ENCODE peak calls at places on chromosomes 13 and 19, in ten cellular contexts. One of them, this sample, is unnamed.

GRCh38 chr19:38250821-38251563 is 5.2 kb downstream of the PPP1R14A start:
- DNase-seq in stimulated activated CD8-positive, alpha-beta memory T cell treated with anti-CD3 and anti-CD28 coated beads, Interleukin-2, amount 100 ng/mL, for 1 hour: no peak
- DNase-seq in C1 segment of cervical spinal cord: no peak
- DNase-seq in activated naive CD4-positive, alpha-beta T cell: no peak
- DNase-seq in T-cell: no peak
- DNase-seq in NCI-H2171: peak
- DNase-seq in mesenteric fat pad: no peak
- DNase-seq in fibroblast of lung: peak
- DNase-seq in COR-L47: no peak
- DNase-seq in pons: peak
- DNase-seq in this sample: no peak

GRCh38 chr19:42028304-42029216 is 34.5 kb upstream of the ATP1A3 start:
- DNase-seq in stimulated activated CD8-positive, alpha-beta memory T cell treated with anti-CD3 and anti-CD28 coated beads, Interleukin-2, amount 100 ng/mL, for 1 hour: no peak
- DNase-seq in C1 segment of cervical spinal cord: no peak
- DNase-seq in activated naive CD4-positive, alpha-beta T cell: no peak
- DNase-seq in T-cell: no peak
- DNase-seq in NCI-H2171: no peak
- DNase-seq in mesenteric fat pad: no peak
- DNase-seq in fibroblast of lung: no peak
- DNase-seq in COR-L47: no peak
- DNase-seq in pons: no peak
- DNase-seq in this sample: no peak

GRCh38 chr13:79128158-79128557 is 277.9 kb downstream of the RBM26 start:
- DNase-seq in stimulated activated CD8-positive, alpha-beta memory T cell treated with anti-CD3 and anti-CD28 coated beads, Interleukin-2, amount 100 ng/mL, for 1 hour: no peak
- DNase-seq in C1 segment of cervical spinal cord: no peak
- DNase-seq in activated naive CD4-positive, alpha-beta T cell: no peak
- DNase-seq in T-cell: no peak
- DNase-seq in NCI-H2171: no peak
- DNase-seq in mesenteric fat pad: no peak
- DNase-seq in fibroblast of lung: peak
- DNase-seq in COR-L47: no peak
- DNase-seq in pons: no peak
- DNase-seq in this sample: peak

GRCh38 chr13:113785051-113786010 is 26.3 kb downstream of the TMEM255B start:
- DNase-seq in stimulated activated CD8-positive, alpha-beta memory T cell treated with anti-CD3 and anti-CD28 coated beads, Interleukin-2, amount 100 ng/mL, for 1 hour: no peak
- DNase-seq in C1 segment of cervical spinal cord: no peak
- DNase-seq in activated naive CD4-positive, alpha-beta T cell: no peak
- DNase-seq in T-cell: no peak
- DNase-seq in NCI-H2171: no peak
- DNase-seq in mesenteric fat pad: peak
- DNase-seq in fibroblast of lung: peak
- DNase-seq in COR-L47: peak
- DNase-seq in pons: no peak
- DNase-seq in this sample: peak

GRCh38 chr13:43170497-43170896 is 147.1 kb downstream of the DNAJC15 start:
- DNase-seq in stimulated activated CD8-positive, alpha-beta memory T cell treated with anti-CD3 and anti-CD28 coated beads, Interleukin-2, amount 100 ng/mL, for 1 hour: no peak
- DNase-seq in C1 segment of cervical spinal cord: no peak
- DNase-seq in activated naive CD4-positive, alpha-beta T cell: no peak
- DNase-seq in T-cell: no peak
- DNase-seq in NCI-H2171: no peak
- DNase-seq in mesenteric fat pad: no peak
- DNase-seq in fibroblast of lung: no peak
- DNase-seq in COR-L47: no peak
- DNase-seq in pons: no peak
- DNase-seq in this sample: no peak

GRCh38 chr19:48417436-48417835 is 24.0 kb downstream of the GRIN2D start:
- DNase-seq in stimulated activated CD8-positive, alpha-beta memory T cell treated with anti-CD3 and anti-CD28 coated beads, Interleukin-2, amount 100 ng/mL, for 1 hour: no peak
- DNase-seq in C1 segment of cervical spinal cord: no peak
- DNase-seq in activated naive CD4-positive, alpha-beta T cell: no peak
- DNase-seq in T-cell: no peak
- DNase-seq in NCI-H2171: no peak
- DNase-seq in mesenteric fat pad: no peak
- DNase-seq in fibroblast of lung: no peak
- DNase-seq in COR-L47: no peak
- DNase-seq in pons: no peak
- DNase-seq in this sample: no peak

GRCh38 chr13:45162821-45163220 is 38.0 kb downstream of the KCTD4 start:
- DNase-seq in stimulated activated CD8-positive, alpha-beta memory T cell treated with anti-CD3 and anti-CD28 coated beads, Interleukin-2, amount 100 ng/mL, for 1 hour: no peak
- DNase-seq in C1 segment of cervical spinal cord: no peak
- DNase-seq in activated naive CD4-positive, alpha-beta T cell: no peak
- DNase-seq in T-cell: no peak
- DNase-seq in NCI-H2171: no peak
- DNase-seq in mesenteric fat pad: no peak
- DNase-seq in fibroblast of lung: peak
- DNase-seq in COR-L47: no peak
- DNase-seq in pons: no peak
- DNase-seq in this sample: peak

GRCh38 chr19:42286349-42287016 is 15.4 kb upstream of the PRR19 start:
- DNase-seq in stimulated activated CD8-positive, alpha-beta memory T cell treated with anti-CD3 and anti-CD28 coated beads, Interleukin-2, amount 100 ng/mL, for 1 hour: no peak
- DNase-seq in C1 segment of cervical spinal cord: no peak
- DNase-seq in activated naive CD4-positive, alpha-beta T cell: no peak
- DNase-seq in T-cell: no peak
- DNase-seq in NCI-H2171: no peak
- DNase-seq in mesenteric fat pad: no peak
- DNase-seq in fibroblast of lung: peak
- DNase-seq in COR-L47: no peak
- DNase-seq in pons: no peak
- DNase-seq in this sample: no peak

GRCh38 chr19:54160948-54161347 is 1.4 kb upstream of the LENG1 start:
- DNase-seq in stimulated activated CD8-positive, alpha-beta memory T cell treated with anti-CD3 and anti-CD28 coated beads, Interleukin-2, amount 100 ng/mL, for 1 hour: no peak
- DNase-seq in C1 segment of cervical spinal cord: no peak
- DNase-seq in activated naive CD4-positive, alpha-beta T cell: no peak
- DNase-seq in T-cell: no peak
- DNase-seq in NCI-H2171: no peak
- DNase-seq in mesenteric fat pad: no peak
- DNase-seq in fibroblast of lung: no peak
- DNase-seq in COR-L47: no peak
- DNase-seq in pons: no peak
- DNase-seq in this sample: no peak

GRCh38 chr19:31548941-31549340 is 199.7 kb upstream of the TSHZ3 start:
- DNase-seq in stimulated activated CD8-positive, alpha-beta memory T cell treated with anti-CD3 and anti-CD28 coated beads, Interleukin-2, amount 100 ng/mL, for 1 hour: no peak
- DNase-seq in C1 segment of cervical spinal cord: no peak
- DNase-seq in activated naive CD4-positive, alpha-beta T cell: no peak
- DNase-seq in T-cell: no peak
- DNase-seq in NCI-H2171: no peak
- DNase-seq in mesenteric fat pad: no peak
- DNase-seq in fibroblast of lung: peak
- DNase-seq in COR-L47: no peak
- DNase-seq in pons: peak
- DNase-seq in this sample: no peak

GRCh38 chr13:60463787-60464186 is 66.8 kb downstream of the TDRD3 start:
- DNase-seq in stimulated activated CD8-positive, alpha-beta memory T cell treated with anti-CD3 and anti-CD28 coated beads, Interleukin-2, amount 100 ng/mL, for 1 hour: no peak
- DNase-seq in C1 segment of cervical spinal cord: no peak
- DNase-seq in activated naive CD4-positive, alpha-beta T cell: no peak
- DNase-seq in T-cell: no peak
- DNase-seq in NCI-H2171: no peak
- DNase-seq in mesenteric fat pad: no peak
- DNase-seq in fibroblast of lung: no peak
- DNase-seq in COR-L47: no peak
- DNase-seq in pons: no peak
- DNase-seq in this sample: no peak

GRCh38 chr13:34467450-34468083 is 474.5 kb upstream of the NBEA start:
- DNase-seq in stimulated activated CD8-positive, alpha-beta memory T cell treated with anti-CD3 and anti-CD28 coated beads, Interleukin-2, amount 100 ng/mL, for 1 hour: no peak
- DNase-seq in C1 segment of cervical spinal cord: no peak
- DNase-seq in activated naive CD4-positive, alpha-beta T cell: no peak
- DNase-seq in T-cell: no peak
- DNase-seq in NCI-H2171: no peak
- DNase-seq in mesenteric fat pad: no peak
- DNase-seq in fibroblast of lung: no peak
- DNase-seq in COR-L47: no peak
- DNase-seq in pons: no peak
- DNase-seq in this sample: no peak

GRCh38 chr13:29484236-29484635 is 111.3 kb downstream of the SLC7A1 start:
- DNase-seq in stimulated activated CD8-positive, alpha-beta memory T cell treated with anti-CD3 and anti-CD28 coated beads, Interleukin-2, amount 100 ng/mL, for 1 hour: no peak
- DNase-seq in C1 segment of cervical spinal cord: no peak
- DNase-seq in activated naive CD4-positive, alpha-beta T cell: no peak
- DNase-seq in T-cell: no peak
- DNase-seq in NCI-H2171: no peak
- DNase-seq in mesenteric fat pad: peak
- DNase-seq in fibroblast of lung: no peak
- DNase-seq in COR-L47: no peak
- DNase-seq in pons: no peak
- DNase-seq in this sample: no peak

GRCh38 chr13:27835799-27836198 is 43.5 kb downstream of the GSX1 start:
- DNase-seq in stimulated activated CD8-positive, alpha-beta memory T cell treated with anti-CD3 and anti-CD28 coated beads, Interleukin-2, amount 100 ng/mL, for 1 hour: no peak
- DNase-seq in C1 segment of cervical spinal cord: no peak
- DNase-seq in activated naive CD4-positive, alpha-beta T cell: no peak
- DNase-seq in T-cell: no peak
- DNase-seq in NCI-H2171: no peak
- DNase-seq in mesenteric fat pad: no peak
- DNase-seq in fibroblast of lung: no peak
- DNase-seq in COR-L47: no peak
- DNase-seq in pons: no peak
- DNase-seq in this sample: no peak

GRCh38 chr19:30084390-30084819 is 142.4 kb downstream of the URI1 start:
- DNase-seq in stimulated activated CD8-positive, alpha-beta memory T cell treated with anti-CD3 and anti-CD28 coated beads, Interleukin-2, amount 100 ng/mL, for 1 hour: no peak
- DNase-seq in C1 segment of cervical spinal cord: no peak
- DNase-seq in activated naive CD4-positive, alpha-beta T cell: no peak
- DNase-seq in T-cell: no peak
- DNase-seq in NCI-H2171: no peak
- DNase-seq in mesenteric fat pad: no peak
- DNase-seq in fibroblast of lung: no peak
- DNase-seq in COR-L47: no peak
- DNase-seq in pons: no peak
- DNase-seq in this sample: no peak

GRCh38 chr13:25911020-25911419 is 140.8 kb downstream of the SHISA2 start:
- DNase-seq in stimulated activated CD8-positive, alpha-beta memory T cell treated with anti-CD3 and anti-CD28 coated beads, Interleukin-2, amount 100 ng/mL, for 1 hour: no peak
- DNase-seq in C1 segment of cervical spinal cord: no peak
- DNase-seq in activated naive CD4-positive, alpha-beta T cell: no peak
- DNase-seq in T-cell: no peak
- DNase-seq in NCI-H2171: no peak
- DNase-seq in mesenteric fat pad: no peak
- DNase-seq in fibroblast of lung: no peak
- DNase-seq in COR-L47: peak
- DNase-seq in pons: no peak
- DNase-seq in this sample: no peak

GRCh38 chr13:110308377-110309158 is 1.5 kb downstream of the COL4A2 start:
- DNase-seq in stimulated activated CD8-positive, alpha-beta memory T cell treated with anti-CD3 and anti-CD28 coated beads, Interleukin-2, amount 100 ng/mL, for 1 hour: no peak
- DNase-seq in C1 segment of cervical spinal cord: no peak
- DNase-seq in activated naive CD4-positive, alpha-beta T cell: no peak
- DNase-seq in T-cell: no peak
- DNase-seq in NCI-H2171: no peak
- DNase-seq in mesenteric fat pad: peak
- DNase-seq in fibroblast of lung: peak
- DNase-seq in COR-L47: peak
- DNase-seq in pons: no peak
- DNase-seq in this sample: no peak

GRCh38 chr19:31946491-31946890 is 398.9 kb upstream of the ZNF507 start:
- DNase-seq in stimulated activated CD8-positive, alpha-beta memory T cell treated with anti-CD3 and anti-CD28 coated beads, Interleukin-2, amount 100 ng/mL, for 1 hour: no peak
- DNase-seq in C1 segment of cervical spinal cord: no peak
- DNase-seq in activated naive CD4-positive, alpha-beta T cell: no peak
- DNase-seq in T-cell: no peak
- DNase-seq in NCI-H2171: no peak
- DNase-seq in mesenteric fat pad: no peak
- DNase-seq in fibroblast of lung: no peak
- DNase-seq in COR-L47: no peak
- DNase-seq in pons: no peak
- DNase-seq in this sample: no peak

GRCh38 chr19:54881884-54882283 is 7.8 kb downstream of the FCAR start:
- DNase-seq in stimulated activated CD8-positive, alpha-beta memory T cell treated with anti-CD3 and anti-CD28 coated beads, Interleukin-2, amount 100 ng/mL, for 1 hour: no peak
- DNase-seq in C1 segment of cervical spinal cord: no peak
- DNase-seq in activated naive CD4-positive, alpha-beta T cell: no peak
- DNase-seq in T-cell: no peak
- DNase-seq in NCI-H2171: no peak
- DNase-seq in mesenteric fat pad: no peak
- DNase-seq in fibroblast of lung: no peak
- DNase-seq in COR-L47: no peak
- DNase-seq in pons: no peak
- DNase-seq in this sample: no peak